ENCODE peak calls at places on chromosome 22, in nine cellular contexts. G is prostate gland; J is astrocyte of the spinal cord; L is GM23338; K is choroid plexus epithelial cell; T is fibroblast of mammary gland; D is astrocyte of the cerebellum; Z is endothelial cell of umbilical vein; Q is CD4-positive, alpha-beta memory T cell. M is an unnamed sample.
A peak's percentile ranks its signal among the peaks of the same experiment; 100 is the strongest.

GRCh38 chr22:37681556-37682049 is 4.5 kb upstream of the NOL12 start:
- DNase-seq in L (peak; percentile 91), K (peak; percentile 88), Z (peak; percentile 59), D (peak; percentile 63), J (peak; percentile 74), T (peak; percentile 89), G (peak; percentile 54), Q (peak; percentile 68), M (peak; percentile 92)

GRCh38 chr22:38314992-38315800 is 2.0 kb downstream of the CSNK1E start:
- DNase-seq in L (no peak), Z (peak; percentile 54), G (peak; percentile 29), K (no peak), T (peak; percentile 41), J (no peak), Q (peak; percentile 51), D (no peak), M (no peak)

GRCh38 chr22:10961043-10961860 is 4566.7 kb upstream of the OR11H1 start:
- DNase-seq in K (no peak), Q (no peak), T (no peak), G (no peak), J (no peak), Z (no peak), L (no peak), D (no peak), M (no peak)

GRCh38 chr22:48635825-48636224 is 1191.8 kb downstream of the BRD1 start:
- DNase-seq in T (no peak), G (no peak), Q (no peak), K (no peak), Z (no peak), L (no peak), J (no peak), D (no peak), M (no peak)

GRCh38 chr22:47626428-47627390 is 864.3 kb downstream of the TBC1D22A start:
- DNase-seq in J (no peak), G (no peak), Q (no peak), L (no peak), T (no peak), Z (no peak), D (no peak), K (no peak), M (peak; percentile 56)

GRCh38 chr22:36052505-36052941 is 23.9 kb upstream of the RBFOX2 start:
- DNase-seq in Q (no peak), T (peak; percentile 47), Z (no peak), D (no peak), J (no peak), K (peak; percentile 42), L (no peak), G (peak; percentile 17), M (peak; percentile 48)

GRCh38 chr22:49970528-49971231 is 10.1 kb downstream of the PIM3 start:
- DNase-seq in Z (peak; percentile 96), D (no peak), K (peak; percentile 91), T (peak; percentile 96), G (peak; percentile 94), J (peak; percentile 94), Q (peak; percentile 89), L (peak; percentile 87), M (peak; percentile 94)

GRCh38 chr22:49152146-49152929 is 675.3 kb downstream of the BRD1 start:
- DNase-seq in Q (no peak), K (no peak), Z (no peak), L (no peak), D (no peak), T (no peak), G (no peak), J (no peak), M (peak; percentile 80)

GRCh38 chr22:39419096-39419495 is 19.5 kb downstream of the TAB1 start:
- DNase-seq in L (no peak), D (no peak), Q (no peak), J (no peak), Z (no peak), K (no peak), T (no peak), G (no peak), M (no peak)

GRCh38 chr22:32204856-32205722 is at the start of gene RFPL2:
- DNase-seq in K (peak; percentile 11), D (peak; percentile 8), L (peak; percentile 92), T (no peak), Q (peak; percentile 86), Z (peak; percentile 17), G (no peak), J (peak; percentile 15), M (peak; percentile 94)

GRCh38 chr22:41034741-41035140 is 57.7 kb upstream of the EP300 start:
- DNase-seq in K (no peak), Q (no peak), G (no peak), Z (no peak), T (no peak), L (no peak), J (no peak), D (no peak), M (no peak)

GRCh38 chr22:24553597-24554315 is 1.2 kb downstream of the GUCD1 start:
- DNase-seq in Z (no peak), J (peak; percentile 3), K (peak; percentile 41), T (no peak), G (peak; percentile 36), Q (no peak), L (no peak), D (no peak), M (no peak)

GRCh38 chr22:49569286-49570031 is 258.2 kb downstream of the BRD1 start:
- DNase-seq in J (no peak), Q (no peak), D (no peak), L (no peak), T (no peak), G (no peak), Z (no peak), K (no peak), M (peak; percentile 34)

GRCh38 chr22:44088976-44089570 is 65.0 kb downstream of the PARVB start:
- DNase-seq in K (no peak), L (no peak), G (peak; percentile 54), Z (no peak), Q (no peak), J (peak; percentile 46), D (peak; percentile 33), T (peak; percentile 21), M (no peak)

GRCh38 chr22:25844601-25845000 is 102.6 kb downstream of the MYO18B start:
- DNase-seq in K (no peak), J (no peak), Q (no peak), T (no peak), D (no peak), G (no peak), Z (no peak), L (no peak), M (no peak)

GRCh38 chr22:27377501-27377900 is 424.1 kb downstream of the MN1 start:
- DNase-seq in G (no peak), Z (no peak), L (no peak), D (no peak), T (no peak), Q (no peak), J (no peak), K (no peak), M (no peak)

DNA sequence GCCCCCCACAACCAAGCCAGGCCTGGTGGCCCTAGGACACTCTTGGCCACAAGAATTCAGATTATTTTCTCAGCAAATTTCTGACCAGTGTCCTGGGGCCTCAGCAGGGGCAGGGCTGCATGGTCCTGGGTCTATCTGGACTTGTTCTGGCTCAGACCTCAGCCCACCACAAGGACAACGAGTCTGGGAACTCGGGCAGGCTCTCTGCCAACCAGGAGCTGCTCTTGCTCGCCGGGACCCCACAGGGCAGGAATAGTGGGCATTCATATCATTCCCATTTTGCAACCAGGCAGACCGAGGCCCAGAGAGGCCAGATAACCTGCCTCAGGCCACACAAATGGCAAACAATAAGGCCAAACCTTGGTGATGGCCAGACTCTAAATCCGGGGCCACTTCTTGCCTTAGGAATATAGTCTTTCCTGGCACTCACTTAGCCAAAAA is 75.4 kb upstream of the WNT7B start:
- DNase-seq in K (peak; percentile 36), L (no peak), G (no peak), D (no peak), T (no peak), Q (no peak), Z (no peak), J (peak; percentile 7), M (peak; percentile 39)
- H3K4me3 ChIP-seq in K (peak overlapping the region; percentile 69), L (no peak overlapping the region), G (peak overlapping the region; percentile 58), D (peak overlapping the region; percentile 46), T (peak overlapping the region; percentile 53), Q (peak overlapping the region; percentile 61), Z (no peak overlapping the region), J (no peak overlapping the region), M (no peak overlapping the region)

DNA sequence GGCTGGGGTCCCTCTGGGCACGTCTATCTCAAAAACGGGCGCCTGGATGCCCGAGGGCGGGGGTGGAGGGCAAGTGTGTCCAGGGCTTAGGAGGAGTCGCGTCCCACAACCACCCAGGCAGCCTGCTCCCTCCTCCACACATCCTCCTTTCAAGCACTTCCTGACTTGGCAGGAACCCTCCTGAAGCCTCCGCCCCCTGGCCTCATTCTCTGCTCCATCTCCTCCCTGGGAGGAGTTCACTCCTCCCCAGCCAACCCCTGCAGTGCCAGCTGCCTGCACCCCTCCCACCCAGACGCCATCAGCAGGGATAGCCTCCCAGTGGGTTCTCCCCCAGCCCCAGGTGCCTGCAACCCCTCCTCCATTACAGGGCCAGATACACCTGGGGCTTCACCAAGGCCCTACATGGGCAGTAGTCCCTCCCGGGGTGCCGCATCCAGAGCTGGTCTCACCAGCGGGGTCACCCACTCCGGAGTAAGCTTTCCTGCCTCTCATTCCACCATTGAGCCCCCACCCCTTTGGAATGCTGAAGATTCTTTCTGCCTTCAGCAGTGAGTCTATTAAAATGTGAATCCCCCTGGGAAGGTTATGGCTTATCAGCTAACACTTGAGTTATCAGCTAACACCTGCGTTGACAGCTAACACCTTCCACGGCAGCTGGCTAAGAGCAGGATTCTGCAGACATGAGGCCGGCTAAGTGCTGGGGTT is 24.4 kb downstream of the RTN4R start:
- DNase-seq in D (peak; percentile 22), Q (peak; percentile 61), L (peak; percentile 47), K (peak; percentile 86), J (peak; percentile 71), Z (peak; percentile 59), T (peak; percentile 71), G (peak; percentile 25), M (peak; percentile 90)
- H3K4me3 ChIP-seq in D (no peak overlapping the region), Q (peak overlapping the region; percentile 24), L (no peak overlapping the region), K (peak overlapping the region; percentile 37), J (no peak overlapping the region), Z (no peak overlapping the region), T (no peak overlapping the region), G (no peak overlapping the region), M (peak overlapping the region; percentile 33)

GRCh38 chr22:22429374-22430108 is 79.0 kb downstream of the ZNF280B start:
- DNase-seq in K (peak; percentile 23), L (no peak), Z (no peak), D (no peak), J (no peak), G (no peak), Q (no peak), T (no peak), M (no peak)
- H3K4me3 ChIP-seq in K (no peak overlapping the region), L (no peak overlapping the region), Z (no peak overlapping the region), D (no peak overlapping the region), J (no peak overlapping the region), G (no peak overlapping the region), Q (no peak overlapping the region), T (no peak overlapping the region), M (no peak overlapping the region)

DNA sequence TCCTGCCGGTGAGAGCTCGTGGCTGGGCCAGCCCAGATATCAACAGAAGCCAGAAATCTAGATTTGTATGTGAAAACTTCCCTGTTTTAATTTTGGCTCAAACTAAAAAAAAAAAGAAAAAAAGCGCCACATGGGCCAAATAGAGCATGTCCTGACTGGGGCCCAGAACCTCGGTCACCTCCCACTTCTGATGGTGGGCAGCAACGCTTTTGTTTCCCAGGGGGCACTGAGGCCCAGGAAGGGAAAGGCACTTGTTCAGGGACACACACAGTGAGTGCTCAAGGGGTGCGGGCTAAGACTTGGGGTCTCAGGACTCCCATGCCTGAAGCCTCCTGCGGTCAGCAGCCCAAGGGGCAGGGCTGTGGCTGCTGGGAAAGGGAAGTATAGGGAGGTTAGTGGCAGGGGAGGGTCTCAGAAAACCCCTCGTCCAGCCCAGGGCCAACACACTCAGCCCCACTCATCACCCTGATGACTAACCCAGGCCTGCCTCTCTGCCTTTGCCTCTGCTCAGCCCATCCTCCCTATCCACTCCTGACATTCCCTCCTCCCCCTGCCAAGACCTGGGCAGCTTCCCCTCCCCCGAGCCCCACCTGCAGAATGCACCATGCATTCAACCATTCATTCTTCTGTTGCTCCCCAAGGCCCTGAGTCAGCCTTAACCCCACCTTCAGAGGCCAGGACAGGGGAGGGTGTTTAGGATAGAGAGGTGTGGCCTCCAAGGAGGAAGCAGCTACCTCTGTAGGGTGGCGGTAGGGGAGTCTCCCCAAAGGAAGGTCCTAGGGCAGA is 30.0 kb upstream of the TCF20 start:
- DNase-seq in J (no peak), Q (no peak), T (no peak), K (no peak), L (no peak), Z (no peak), D (no peak), G (no peak), M (peak; percentile 71)
- H3K4me3 ChIP-seq in J (no peak overlapping the region), Q (peak overlapping the region; percentile 23), T (no peak overlapping the region), K (no peak overlapping the region), L (peak overlapping the region; percentile 53), Z (no peak overlapping the region), D (no peak overlapping the region), G (no peak overlapping the region), M (no peak overlapping the region)

M was measured in endodermal cell.